ENCODE peak calls at places on chromosome 7, in nine cellular contexts. U is MV-4-11; I is GM12892; Z is activated T-helper 9 cell treated with anti-CD3 and anti-CD28 coated beads, Interleukin-2, amount 50 U/mL, for 16 hours; H is brain microvascular endothelial cell; B is EH; L is colonic mucosa; S is sigmoid colon; T is neuronal stem cell. J is an unnamed sample.

GRCh38 chr7:93894426-93894825 is 3.9 kb upstream of the TFPI2 start:
- DNase-seq in U (no peak), I (no peak), Z (no peak), H (peak), B (peak), L (no peak), S (no peak), T (no peak), J (no peak)

GRCh38 chr7:83876593-83876992 is 227.7 kb upstream of the SEMA3E start:
- DNase-seq in U (no peak), I (no peak), Z (no peak), H (peak), B (peak), L (no peak), S (no peak), T (no peak), J (no peak)

GRCh38 chr7:94996331-94996730 is 88.9 kb downstream of the PPP1R9A start:
- DNase-seq in U (no peak), I (no peak), Z (no peak), H (no peak), B (no peak), L (no peak), S (no peak), T (no peak), J (no peak)

GRCh38 chr7:51242007-51242691 is 74.5 kb downstream of the COBL start:
- DNase-seq in U (no peak), I (no peak), Z (no peak), H (no peak), B (no peak), L (no peak), S (no peak), T (no peak), J (no peak)

GRCh38 chr7:41244246-41244645 is 458.6 kb downstream of the INHBA start:
- DNase-seq in U (no peak), I (no peak), Z (no peak), H (no peak), B (peak), L (no peak), S (no peak), T (no peak), J (no peak)

GRCh38 chr7:132548489-132549078 is 27.7 kb downstream of the PLXNA4 start:
- DNase-seq in U (peak), I (no peak), Z (no peak), H (peak), B (peak), L (no peak), S (no peak), T (no peak), J (no peak)

GRCh38 chr7:63899691-63900393 is 98.8 kb upstream of the ZNF722 start:
- DNase-seq in U (no peak), I (no peak), Z (peak), H (no peak), B (no peak), L (peak), S (peak), T (no peak), J (peak)

GRCh38 chr7:113963356-113963755 is 44.5 kb upstream of the PPP1R3A start:
- DNase-seq in U (no peak), I (no peak), Z (no peak), H (no peak), B (no peak), L (no peak), S (no peak), T (no peak), J (no peak)

GRCh38 chr7:143393267-143394041 is 12.3 kb downstream of the ZYX start:
- DNase-seq in U (no peak), I (no peak), Z (no peak), H (no peak), B (peak), L (no peak), S (peak), T (no peak), J (peak)

GRCh38 chr7:16579216-16579615 is 52.6 kb downstream of the LRRC72 start:
- DNase-seq in U (no peak), I (no peak), Z (no peak), H (no peak), B (no peak), L (no peak), S (no peak), T (no peak), J (no peak)

GRCh38 chr7:6023974-6024435 is 7.2 kb upstream of the ANKRD61 start:
- DNase-seq in U (no peak), I (no peak), Z (no peak), H (no peak), B (no peak), L (peak), S (no peak), T (no peak), J (no peak)

GRCh38 chr7:123537026-123537642 is 2.7 kb upstream of the IQUB start:
- DNase-seq in U (peak), I (no peak), Z (no peak), H (peak), B (peak), L (no peak), S (no peak), T (no peak), J (no peak)

GRCh38 chr7:46468753-46469356 is 547.8 kb upstream of the IGFBP3 start:
- DNase-seq in U (no peak), I (no peak), Z (no peak), H (no peak), B (no peak), L (no peak), S (no peak), T (no peak), J (no peak)

GRCh38 chr7:76997381-76998262 is 34.5 kb downstream of the SPDYE17 start:
- DNase-seq in U (no peak), I (no peak), Z (no peak), H (no peak), B (no peak), L (no peak), S (peak), T (no peak), J (no peak)

GRCh38 chr7:24318326-24318725 is 34.3 kb downstream of the NPY start:
- DNase-seq in U (no peak), I (peak), Z (no peak), H (no peak), B (no peak), L (no peak), S (no peak), T (no peak), J (no peak)

GRCh38 chr7:20280475-20281351 is 50.0 kb upstream of the ITGB8 start:
- DNase-seq in U (no peak), I (no peak), Z (no peak), H (peak), B (peak), L (no peak), S (no peak), T (no peak), J (no peak)

GRCh38 chr7:91826377-91826776 is 54.1 kb downstream of the MTERF1 start:
- DNase-seq in U (no peak), I (no peak), Z (no peak), H (no peak), B (peak), L (no peak), S (no peak), T (no peak), J (no peak)

GRCh38 chr7:15950299-15950698 is 263.8 kb upstream of the MEOX2 start:
- DNase-seq in U (no peak), I (no peak), Z (no peak), H (no peak), B (no peak), L (no peak), S (no peak), T (no peak), J (no peak)

GRCh38 chr7:149856-150636 is 42.3 kb upstream of the FAM20C start:
- DNase-seq in U (peak), I (no peak), Z (peak), H (no peak), B (peak), L (peak), S (peak), T (no peak), J (peak)

J was measured in dorsolateral prefrontal cortex.